ENCODE peak calls at places on chromosome 14, in six cellular contexts. B is GM23338, A is prostate gland, G is stomach, U is breast epithelium, E is spleen. V is an unnamed sample.

GRCh38 chr14:33165144-33165925 is 226.7 kb downstream of the NPAS3 start:
- DNase-seq in B (peak), U (no peak), E (no peak), G (no peak), A (no peak), V (no peak)

GRCh38 chr14:94823556-94824341 is 53.8 kb upstream of the GSC start:
- DNase-seq in U (no peak), G (no peak), B (peak), E (no peak), A (no peak), V (peak)

GRCh38 chr14:101460521-101460920 is 100.8 kb upstream of the DIO3 start:
- DNase-seq in B (no peak), U (no peak), E (peak), G (no peak), A (no peak), V (no peak)

GRCh38 chr14:31018057-31018645 is 7.3 kb upstream of the AP4S1 start:
- DNase-seq in A (no peak), G (no peak), B (no peak), U (no peak), E (no peak), V (no peak)

GRCh38 chr14:77603654-77604270 is 12.7 kb downstream of the SPTLC2 start:
- DNase-seq in U (no peak), G (no peak), A (no peak), B (no peak), E (no peak), V (peak)

GRCh38 chr14:71583705-71584104 is 348.5 kb upstream of the RGS6 start:
- DNase-seq in E (no peak), B (no peak), A (no peak), U (no peak), G (no peak), V (no peak)

GRCh38 chr14:44960146-44960545 is 1.6 kb downstream of the KLHL28 start:
- DNase-seq in G (no peak), A (no peak), B (no peak), U (no peak), E (no peak), V (no peak)

GRCh38 chr14:71245659-71246361 is 338.6 kb downstream of the PCNX1 start:
- DNase-seq in E (no peak), A (no peak), B (no peak), G (no peak), U (no peak), V (no peak)

GRCh38 chr14:89254201-89254919 is 162.7 kb downstream of the FOXN3 start:
- DNase-seq in G (no peak), U (no peak), B (no peak), A (no peak), E (no peak), V (no peak)

GRCh38 chr14:104342435-104343293 is 204.3 kb downstream of the KIF26A start:
- DNase-seq in B (peak), E (no peak), U (peak), A (no peak), G (peak), V (no peak)

GRCh38 chr14:26128931-26129674 is 468.7 kb downstream of the NOVA1 start:
- DNase-seq in B (no peak), G (no peak), A (no peak), E (no peak), U (no peak), V (no peak)

GRCh38 chr14:104654119-104654518 is 35.3 kb upstream of the INF2 start:
- DNase-seq in E (no peak), B (no peak), G (no peak), U (no peak), A (no peak), V (peak)

GRCh38 chr14:21066882-21067502 is 3.1 kb upstream of the ARHGEF40 start:
- DNase-seq in E (no peak), B (peak), A (no peak), G (no peak), U (no peak), V (peak)

GRCh38 chr14:100581228-100582145 is 5.7 kb downstream of the BEGAIN start:
- DNase-seq in E (peak), A (no peak), B (no peak), U (no peak), G (no peak), V (no peak)

GRCh38 chr14:71328183-71328582 is 420.9 kb downstream of the PCNX1 start:
- DNase-seq in B (no peak), U (no peak), A (no peak), E (no peak), G (no peak), V (no peak)

GRCh38 chr14:54804720-54805060 is 97.9 kb downstream of the GCH1 start:
- DNase-seq in B (peak), A (no peak), U (no peak), G (no peak), E (no peak), V (no peak)

GRCh38 chr14:96978525-96979272 is 181.5 kb downstream of the VRK1 start:
- DNase-seq in E (no peak), A (no peak), G (no peak), B (no peak), U (no peak), V (no peak)

GRCh38 chr14:73751157-73751691 is 37.0 kb upstream of the PNMA1 start:
- DNase-seq in E (peak), G (no peak), B (no peak), U (no peak), A (no peak), V (no peak)

GRCh38 chr14:86143248-86143647 is 613.3 kb downstream of the FLRT2 start:
- DNase-seq in G (no peak), B (no peak), E (no peak), A (no peak), U (no peak), V (no peak)

GRCh38 chr14:83473846-83474245 is 1940.2 kb upstream of the SEL1L start:
- DNase-seq in B (no peak), A (no peak), U (no peak), G (no peak), E (no peak), V (no peak)

GRCh38 chr14:25237845-25238244 is 187.9 kb upstream of the STXBP6 start:
- DNase-seq in A (no peak), E (no peak), U (no peak), B (peak), G (no peak), V (peak)

GRCh38 chr14:55389330-55389729 is 22.3 kb downstream of the ATG14 start:
- DNase-seq in B (no peak), E (no peak), G (no peak), A (no peak), U (no peak), V (no peak)

GRCh38 chr14:32708134-32708533 is 230.5 kb upstream of the NPAS3 start:
- DNase-seq in E (no peak), G (no peak), B (no peak), U (no peak), A (no peak), V (no peak)

GRCh38 chr14:105878554-105878953 is 352.2 kb downstream of the TMEM121 start:
- DNase-seq in B (no peak), U (no peak), G (no peak), E (peak), A (no peak), V (no peak)

GRCh38 chr14:52473557-52473956 is 78.7 kb downstream of the TXNDC16 start:
- DNase-seq in A (no peak), B (peak), E (no peak), U (no peak), G (no peak), V (peak)

GRCh38 chr14:58639842-58640484 is 2.2 kb downstream of the DACT1 start:
- DNase-seq in A (peak), G (no peak), E (no peak), U (no peak), B (peak), V (peak)

GRCh38 chr14:65927871-65928270 is 515.3 kb downstream of the FUT8 start:
- DNase-seq in B (peak), A (no peak), E (peak), G (peak), U (no peak), V (no peak)

GRCh38 chr14:94407906-94408305 is 19.5 kb upstream of the SERPINA1 start:
- DNase-seq in E (no peak), A (no peak), U (no peak), G (no peak), B (no peak), V (no peak)

GRCh38 chr14:28656704-28657255 is 109.8 kb upstream of the FOXG1 start:
- DNase-seq in G (no peak), A (no peak), B (no peak), E (no peak), U (no peak), V (no peak)

GRCh38 chr14:99562848-99563748 is 40.9 kb downstream of the CCDC85C start:
- DNase-seq in G (peak), A (peak), B (peak), E (no peak), U (peak), V (peak)

GRCh38 chr14:24837280-24838046 is 203.5 kb upstream of the GZMB start:
- DNase-seq in A (no peak), G (no peak), U (no peak), B (no peak), E (no peak), V (no peak)

GRCh38 chr14:54564071-54564798 is 2.7 kb upstream of the SAMD4A start:
- DNase-seq in A (no peak), U (no peak), E (no peak), G (no peak), B (peak), V (peak)

GRCh38 chr14:93977790-93978581 is 1.6 kb upstream of the ASB2 start:
- DNase-seq in B (no peak), G (no peak), A (no peak), E (no peak), U (no peak), V (no peak)

GRCh38 chr14:101074124-101075024 is 170.9 kb upstream of the RTL1 start:
- DNase-seq in G (peak), E (peak), B (no peak), U (no peak), A (no peak), V (no peak)

DNA sequence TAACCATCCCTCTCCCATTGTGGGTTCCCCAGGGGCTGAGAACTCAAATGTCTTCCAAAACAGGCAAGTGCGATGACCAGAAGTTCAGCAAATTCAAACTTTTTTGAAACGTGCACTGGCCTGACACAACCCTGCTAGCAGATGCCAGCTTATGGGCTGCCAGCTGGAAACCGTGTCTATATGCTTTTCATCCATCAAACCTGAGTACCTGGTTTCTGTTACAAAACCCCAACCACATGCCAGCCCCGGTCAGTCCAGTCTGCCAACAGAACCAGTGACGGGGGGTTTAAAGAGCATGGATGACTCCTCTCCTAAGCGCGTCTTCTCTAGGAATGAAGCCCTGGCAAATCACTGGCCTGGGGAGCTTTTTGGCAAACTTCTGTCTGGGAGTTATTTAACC is 189.7 kb downstream of the TTC7B start:
- DNase-seq in G (no peak), A (peak), E (no peak), U (no peak), B (no peak), V (no peak)
- TF ChIP-seq POLR2AphosphoS5 in G (no peak), A (peak), E (no peak), U (no peak), B (no peak), V (no peak)

GRCh38 chr14:35429951-35430350 is 25.4 kb upstream of the NFKBIA start:
- DNase-seq in A (no peak), B (no peak), G (no peak), E (no peak), U (no peak), V (no peak)
- H3K27ac ChIP-seq in A (no peak), B (no peak), G (no peak), E (peak), U (no peak), V (no peak)

GRCh38 chr14:50396636-50397460 is at the start of gene CDKL1:
- DNase-seq in G (peak), A (peak), E (peak), U (peak), B (peak), V (peak)
- TF ChIP-seq POLR2AphosphoS5 in G (peak), A (no peak), E (no peak), U (no peak), B (peak), V (no peak)

GRCh38 chr14:68941820-68942219 is 37.3 kb downstream of the ACTN1 start:
- DNase-seq in E (no peak), U (peak), G (peak), A (peak), B (peak), V (peak)
- H3K27ac ChIP-seq in E (peak), U (peak), G (peak), A (peak), B (peak), V (peak)